ENCODE peak calls at places on chromosomes 16 and 17, in six cellular contexts. One of them, this sample, is unnamed.

GRCh38 chr16:19909750-19910322 is 25.2 kb upstream of the GPRC5B start:
- DNase-seq in transverse colon: no peak
- DNase-seq in upper lobe of left lung: no peak
- DNase-seq in endothelial cell of umbilical vein: no peak
- DNase-seq in HCT116: no peak
- DNase-seq in stomach: no peak
- DNase-seq in this sample: no peak

GRCh38 chr16:70651524-70651923 is 5.2 kb downstream of the IL34 start:
- DNase-seq in transverse colon: no peak
- DNase-seq in upper lobe of left lung: no peak
- DNase-seq in endothelial cell of umbilical vein: no peak
- DNase-seq in HCT116: no peak
- DNase-seq in stomach: no peak
- DNase-seq in this sample: no peak

GRCh38 chr16:57616871-57617270 is 11.6 kb upstream of the ADGRG1 start:
- DNase-seq in transverse colon: no peak
- DNase-seq in upper lobe of left lung: no peak
- DNase-seq in endothelial cell of umbilical vein: no peak
- DNase-seq in HCT116: no peak
- DNase-seq in stomach: peak; percentile 20
- DNase-seq in this sample: peak; percentile 11

GRCh38 chr16:21646721-21647561 is 5.5 kb downstream of the IGSF6 start:
- DNase-seq in transverse colon: peak; percentile 62
- DNase-seq in upper lobe of left lung: peak; percentile 33
- DNase-seq in endothelial cell of umbilical vein: no peak
- DNase-seq in HCT116: no peak
- DNase-seq in stomach: peak; percentile 35
- DNase-seq in this sample: no peak

GRCh38 chr17:81166033-81166472 is at the start of gene AATK:
- DNase-seq in transverse colon: no peak
- DNase-seq in upper lobe of left lung: no peak
- DNase-seq in endothelial cell of umbilical vein: no peak
- DNase-seq in HCT116: no peak
- DNase-seq in stomach: no peak
- DNase-seq in this sample: no peak

GRCh38 chr17:82418001-82418986 is at the start of the genes HEXD and OGFOD3:
- DNase-seq in transverse colon: peak; percentile 90
- DNase-seq in upper lobe of left lung: peak; percentile 86
- DNase-seq in endothelial cell of umbilical vein: peak; percentile 81
- DNase-seq in HCT116: peak; percentile 68
- DNase-seq in stomach: peak; percentile 90
- DNase-seq in this sample: no peak

GRCh38 chr16:66425651-66426050 is 1.4 kb upstream of the BEAN1 start:
- DNase-seq in transverse colon: no peak
- DNase-seq in upper lobe of left lung: no peak
- DNase-seq in endothelial cell of umbilical vein: no peak
- DNase-seq in HCT116: no peak
- DNase-seq in stomach: no peak
- DNase-seq in this sample: peak; percentile 61

GRCh38 chr16:18803569-18804462 is 2.5 kb upstream of the ARL6IP1 start:
- DNase-seq in transverse colon: no peak
- DNase-seq in upper lobe of left lung: no peak
- DNase-seq in endothelial cell of umbilical vein: peak; percentile 86
- DNase-seq in HCT116: no peak
- DNase-seq in stomach: no peak
- DNase-seq in this sample: no peak

GRCh38 chr16:10001258-10001785 is 180.9 kb downstream of the GRIN2A start:
- DNase-seq in transverse colon: no peak
- DNase-seq in upper lobe of left lung: no peak
- DNase-seq in endothelial cell of umbilical vein: no peak
- DNase-seq in HCT116: no peak
- DNase-seq in stomach: no peak
- DNase-seq in this sample: no peak

GRCh38 chr16:70685938-70686375 is at the start of gene MTSS2:
- DNase-seq in transverse colon: peak; percentile 77
- DNase-seq in upper lobe of left lung: peak; percentile 84
- DNase-seq in endothelial cell of umbilical vein: peak; percentile 89
- DNase-seq in HCT116: peak; percentile 35
- DNase-seq in stomach: peak; percentile 83
- DNase-seq in this sample: peak; percentile 93

GRCh38 chr16:22191966-22192260 is 14.2 kb upstream of the EEF2K start:
- DNase-seq in transverse colon: peak; percentile 43
- DNase-seq in upper lobe of left lung: peak; percentile 34
- DNase-seq in endothelial cell of umbilical vein: no peak
- DNase-seq in HCT116: no peak
- DNase-seq in stomach: no peak
- DNase-seq in this sample: no peak

GRCh38 chr16:27382187-27382855 is 19.7 kb upstream of the IL21R start:
- DNase-seq in transverse colon: no peak
- DNase-seq in upper lobe of left lung: no peak
- DNase-seq in endothelial cell of umbilical vein: no peak
- DNase-seq in HCT116: no peak
- DNase-seq in stomach: peak; percentile 17
- DNase-seq in this sample: no peak

GRCh38 chr17:82178499-82179290 is 33.9 kb downstream of the CCDC57 start:
- DNase-seq in transverse colon: no peak
- DNase-seq in upper lobe of left lung: no peak
- DNase-seq in endothelial cell of umbilical vein: no peak
- DNase-seq in HCT116: no peak
- DNase-seq in stomach: no peak
- DNase-seq in this sample: no peak

GRCh38 chr17:45145035-45145389 is 3.3 kb upstream of the HEXIM1 start:
- DNase-seq in transverse colon: no peak
- DNase-seq in upper lobe of left lung: no peak
- DNase-seq in endothelial cell of umbilical vein: no peak
- DNase-seq in HCT116: no peak
- DNase-seq in stomach: no peak
- DNase-seq in this sample: no peak

GRCh38 chr17:82876602-82877391 is 37.0 kb upstream of the ZNF750 start:
- DNase-seq in transverse colon: peak; percentile 78
- DNase-seq in upper lobe of left lung: peak; percentile 95
- DNase-seq in endothelial cell of umbilical vein: peak; percentile 79
- DNase-seq in HCT116: peak; percentile 49
- DNase-seq in stomach: peak; percentile 86
- DNase-seq in this sample: peak; percentile 87

GRCh38 chr17:42774066-42774750 is 959 bp downstream of the VPS25 start:
- DNase-seq in transverse colon: no peak
- DNase-seq in upper lobe of left lung: no peak
- DNase-seq in endothelial cell of umbilical vein: no peak
- DNase-seq in HCT116: no peak
- DNase-seq in stomach: no peak
- DNase-seq in this sample: no peak

GRCh38 chr17:80949451-80950421 is 41.9 kb upstream of the CHMP6 start:
- DNase-seq in transverse colon: peak; percentile 6
- DNase-seq in upper lobe of left lung: no peak
- DNase-seq in endothelial cell of umbilical vein: no peak
- DNase-seq in HCT116: no peak
- DNase-seq in stomach: no peak
- DNase-seq in this sample: no peak

GRCh38 chr16:26204138-26204537 is 512.4 kb downstream of the HS3ST4 start:
- DNase-seq in transverse colon: no peak
- DNase-seq in upper lobe of left lung: no peak
- DNase-seq in endothelial cell of umbilical vein: no peak
- DNase-seq in HCT116: no peak
- DNase-seq in stomach: no peak
- DNase-seq in this sample: no peak

GRCh38 chr16:88936913-88937666 is 39.9 kb downstream of the CBFA2T3 start:
- DNase-seq in transverse colon: no peak
- DNase-seq in upper lobe of left lung: no peak
- DNase-seq in endothelial cell of umbilical vein: no peak
- DNase-seq in HCT116: no peak
- DNase-seq in stomach: no peak
- DNase-seq in this sample: no peak
- H3K4me3 ChIP-seq in transverse colon: no peak overlapping the region
- H3K4me3 ChIP-seq in upper lobe of left lung: peak overlapping the region; percentile 29
- H3K4me3 ChIP-seq in endothelial cell of umbilical vein: no peak overlapping the region
- H3K4me3 ChIP-seq in HCT116: no peak overlapping the region
- H3K4me3 ChIP-seq in stomach: no peak overlapping the region
- H3K4me3 ChIP-seq in this sample: no peak overlapping the region

GRCh38 chr16:4395055-4395726 is 21.2 kb downstream of the CORO7 start:
- DNase-seq in transverse colon: no peak
- DNase-seq in upper lobe of left lung: no peak
- DNase-seq in endothelial cell of umbilical vein: no peak
- DNase-seq in HCT116: no peak
- DNase-seq in stomach: no peak
- DNase-seq in this sample: no peak

GRCh38 chr16:4391635-4392381 is 20.2 kb downstream of the VASN start:
- DNase-seq in transverse colon: no peak
- DNase-seq in upper lobe of left lung: no peak
- DNase-seq in endothelial cell of umbilical vein: no peak
- DNase-seq in HCT116: no peak
- DNase-seq in stomach: no peak
- DNase-seq in this sample: peak; percentile 65

GRCh38 chr16:4393243-4393606 is 21.6 kb downstream of the VASN start:
- DNase-seq in transverse colon: no peak
- DNase-seq in upper lobe of left lung: peak; percentile 61
- DNase-seq in endothelial cell of umbilical vein: no peak
- DNase-seq in HCT116: no peak
- DNase-seq in stomach: peak; percentile 69
- DNase-seq in this sample: peak; percentile 65

GRCh38 chr16:4390266-4391260 is 18.9 kb downstream of the VASN start:
- DNase-seq in transverse colon: no peak
- DNase-seq in upper lobe of left lung: no peak
- DNase-seq in endothelial cell of umbilical vein: no peak
- DNase-seq in HCT116: no peak
- DNase-seq in stomach: no peak
- DNase-seq in this sample: no peak

DNA sequence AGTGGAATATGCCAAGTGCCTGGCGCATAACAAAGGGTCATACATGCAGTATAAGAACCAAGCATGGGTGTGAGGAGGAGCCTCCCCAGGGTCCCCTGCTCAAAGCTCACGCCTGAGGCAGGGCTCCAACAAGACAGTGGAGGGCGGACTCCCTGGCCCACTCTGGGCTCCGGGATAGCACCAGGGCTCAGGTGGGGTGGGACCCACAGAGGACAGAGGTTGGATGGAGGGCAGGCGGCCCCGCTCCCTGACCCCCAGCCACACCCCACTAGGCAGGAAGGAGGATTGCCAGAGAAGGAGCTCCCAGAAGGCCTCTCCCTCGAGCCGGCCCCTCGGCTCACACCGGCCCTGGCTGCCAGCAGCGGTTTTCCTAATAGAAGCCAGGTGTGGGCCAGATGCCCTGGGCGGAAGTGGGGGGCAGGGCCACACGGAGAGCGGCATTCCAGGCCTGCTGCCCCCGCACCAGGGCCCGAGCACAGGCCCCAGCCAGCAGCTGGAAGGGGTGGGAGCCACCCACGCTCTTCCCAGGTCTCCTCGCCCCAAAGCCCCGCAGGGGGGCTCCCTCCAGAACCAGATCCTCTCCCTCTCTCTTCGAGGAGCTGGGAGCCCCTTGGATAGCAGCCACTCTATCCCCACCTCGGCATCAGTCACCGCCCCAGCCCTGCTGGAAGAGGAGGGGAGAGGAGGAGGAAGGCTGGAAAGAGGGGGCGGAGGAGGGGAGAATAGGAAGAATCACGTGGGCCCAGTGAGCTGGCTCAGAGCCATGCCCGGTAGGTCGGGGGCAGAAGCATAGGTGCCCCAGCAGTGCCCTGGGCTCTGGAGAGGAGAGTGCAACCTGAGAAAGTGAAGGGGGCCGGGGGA is 21.0 kb downstream of the VASN start:
- DNase-seq in transverse colon: no peak
- DNase-seq in upper lobe of left lung: no peak
- DNase-seq in endothelial cell of umbilical vein: no peak
- DNase-seq in HCT116: no peak
- DNase-seq in stomach: peak; percentile 54
- DNase-seq in this sample: no peak
- TF ChIP-seq POLR2AphosphoS5 in transverse colon: no peak
- TF ChIP-seq POLR2AphosphoS5 in upper lobe of left lung: no peak
- TF ChIP-seq POLR2AphosphoS5 in endothelial cell of umbilical vein: no peak
- TF ChIP-seq POLR2AphosphoS5 in HCT116: no peak
- TF ChIP-seq POLR2AphosphoS5 in stomach: no peak
- TF ChIP-seq POLR2AphosphoS5 in this sample: no peak

DNA sequence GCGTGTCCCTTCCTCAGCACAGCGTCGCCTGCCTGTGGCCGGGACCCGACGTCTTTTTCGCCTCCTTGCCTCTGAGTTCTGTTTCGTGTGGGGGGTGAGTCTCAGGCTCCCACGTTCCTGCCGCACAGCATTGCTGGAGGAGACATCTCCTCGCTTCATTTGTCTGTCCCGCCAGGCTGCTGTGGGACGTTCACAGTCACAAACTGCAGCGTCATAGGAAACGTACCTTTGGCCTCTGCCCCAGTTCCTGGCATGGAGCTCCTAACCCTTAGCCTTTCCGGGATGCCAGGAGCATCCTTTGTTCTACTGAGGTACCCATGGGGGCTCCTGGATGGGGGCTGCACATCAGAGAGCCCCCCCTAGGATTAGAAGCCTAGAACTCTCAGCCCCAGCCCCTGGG is 18.2 kb upstream of the CBFA2T3 start:
- DNase-seq in transverse colon: no peak
- DNase-seq in upper lobe of left lung: no peak
- DNase-seq in endothelial cell of umbilical vein: no peak
- DNase-seq in HCT116: no peak
- DNase-seq in stomach: no peak
- DNase-seq in this sample: no peak
- H3K4me3 ChIP-seq in transverse colon: no peak overlapping the region
- H3K4me3 ChIP-seq in upper lobe of left lung: no peak overlapping the region
- H3K4me3 ChIP-seq in endothelial cell of umbilical vein: no peak overlapping the region
- H3K4me3 ChIP-seq in HCT116: no peak overlapping the region
- H3K4me3 ChIP-seq in stomach: no peak overlapping the region
- H3K4me3 ChIP-seq in this sample: no peak overlapping the region

GRCh38 chr16:1221628-1222552 is 3.2 kb downstream of the TPSG1 start:
- DNase-seq in transverse colon: peak; percentile 33
- DNase-seq in upper lobe of left lung: no peak
- DNase-seq in endothelial cell of umbilical vein: no peak
- DNase-seq in HCT116: no peak
- DNase-seq in stomach: no peak
- DNase-seq in this sample: no peak

GRCh38 chr16:1223355-1224214 is 1.5 kb downstream of the TPSG1 start:
- DNase-seq in transverse colon: no peak
- DNase-seq in upper lobe of left lung: no peak
- DNase-seq in endothelial cell of umbilical vein: no peak
- DNase-seq in HCT116: no peak
- DNase-seq in stomach: no peak
- DNase-seq in this sample: no peak

GRCh38 chr16:1222553-1223354 is 2.3 kb downstream of the TPSG1 start:
- DNase-seq in transverse colon: no peak
- DNase-seq in upper lobe of left lung: no peak
- DNase-seq in endothelial cell of umbilical vein: no peak
- DNase-seq in HCT116: no peak
- DNase-seq in stomach: no peak
- DNase-seq in this sample: no peak

GRCh38 chr16:1224558-1224957 is 510 bp downstream of the TPSG1 start:
- DNase-seq in transverse colon: peak; percentile 39
- DNase-seq in upper lobe of left lung: no peak
- DNase-seq in endothelial cell of umbilical vein: no peak
- DNase-seq in HCT116: no peak
- DNase-seq in stomach: no peak
- DNase-seq in this sample: no peak

DNA sequence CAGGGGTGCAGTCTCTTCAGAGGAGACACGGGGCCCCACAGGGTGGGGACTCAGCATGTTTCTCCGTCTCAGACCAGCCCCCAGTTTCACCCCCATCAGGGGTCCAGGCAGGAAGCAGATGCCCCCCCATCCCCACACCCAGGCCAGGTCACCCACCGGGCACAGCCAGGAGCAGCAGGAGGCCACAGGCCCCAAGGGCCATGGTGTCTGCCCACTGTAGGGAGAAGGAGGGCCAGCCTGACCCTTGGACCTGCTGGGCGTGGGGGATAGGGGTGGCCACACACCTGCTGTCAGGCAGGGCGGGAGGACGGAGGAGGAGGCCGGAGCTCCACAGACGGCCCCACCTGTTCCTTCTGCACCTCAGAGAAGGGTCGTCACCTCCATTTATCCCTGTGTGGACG is at the start of gene TPSG1:
- DNase-seq in transverse colon: peak; percentile 43
- DNase-seq in upper lobe of left lung: no peak
- DNase-seq in endothelial cell of umbilical vein: no peak
- DNase-seq in HCT116: no peak
- DNase-seq in stomach: no peak
- DNase-seq in this sample: no peak
- TF ChIP-seq POLR2AphosphoS5 in transverse colon: peak; percentile 58
- TF ChIP-seq POLR2AphosphoS5 in upper lobe of left lung: no peak
- TF ChIP-seq POLR2AphosphoS5 in endothelial cell of umbilical vein: no peak
- TF ChIP-seq POLR2AphosphoS5 in HCT116: no peak
- TF ChIP-seq POLR2AphosphoS5 in stomach: no peak
- TF ChIP-seq POLR2AphosphoS5 in this sample: no peak